ENCODE peak calls at places on chromosome 4, in seven cellular contexts. U, Z, P, N, R, M and L are unnamed samples.

GRCh38 chr4:16431871-16432270 is 205.6 kb upstream of the TAPT1 start:
- DNase-seq in R (no peak), U (no peak), Z (no peak), M (no peak), N (no peak), P (no peak), L (no peak)

GRCh38 chr4:184978211-184978610 is 40.1 kb upstream of the HELT start:
- DNase-seq in P (no peak), R (no peak), Z (no peak), M (no peak), U (no peak), N (no peak), L (no peak)

GRCh38 chr4:153426207-153426886 is 39.8 kb upstream of the TMEM131L start:
- DNase-seq in R (no peak), P (peak), N (no peak), M (no peak), Z (no peak), U (no peak), L (no peak)

GRCh38 chr4:140330311-140330900 is 43.0 kb upstream of the SCOC start:
- DNase-seq in U (no peak), N (peak), P (peak), Z (no peak), M (no peak), R (peak), L (peak)

GRCh38 chr4:13540446-13541175 is 3.7 kb downstream of the NKX3-2 start:
- DNase-seq in P (no peak), M (no peak), U (no peak), Z (peak), R (no peak), N (no peak), L (no peak)

GRCh38 chr4:2714918-2715317 is 41.2 kb downstream of the TNIP2 start:
- DNase-seq in R (no peak), P (no peak), U (no peak), N (no peak), Z (no peak), M (no peak), L (no peak)

GRCh38 chr4:88107406-88108107 is 50.9 kb downstream of the ABCG2 start:
- DNase-seq in N (no peak), P (peak), U (no peak), M (no peak), Z (no peak), R (no peak), L (peak)

GRCh38 chr4:86543560-86544312 is 50.4 kb upstream of the PTPN13 start:
- DNase-seq in P (no peak), M (no peak), R (peak), Z (no peak), U (peak), N (peak), L (no peak)

GRCh38 chr4:169080970-169081369 is 70.9 kb upstream of the CBR4 start:
- DNase-seq in N (no peak), R (peak), M (no peak), Z (no peak), U (no peak), P (peak), L (no peak)

GRCh38 chr4:103719320-103720204 is at the start of gene TACR3:
- DNase-seq in R (no peak), P (no peak), M (no peak), N (peak), Z (peak), U (peak), L (peak)

GRCh38 chr4:143360838-143361237 is 24.2 kb downstream of the GAB1 start:
- DNase-seq in U (no peak), R (no peak), N (no peak), Z (no peak), M (no peak), P (no peak), L (no peak)

GRCh38 chr4:15930314-15930713 is 8.2 kb downstream of the FGFBP1 start:
- DNase-seq in Z (no peak), M (no peak), P (no peak), R (no peak), U (no peak), N (no peak), L (peak)

GRCh38 chr4:11720292-11720691 is 291.6 kb upstream of the HS3ST1 start:
- DNase-seq in P (peak), R (peak), U (no peak), M (no peak), Z (no peak), N (peak), L (peak)

GRCh38 chr4:1009647-1010521 is 1.5 kb upstream of the FGFRL1 start:
- DNase-seq in M (no peak), U (no peak), P (peak), R (peak), Z (peak), N (peak), L (no peak)

GRCh38 chr4:151659631-151660030 is 101.2 kb downstream of the GATB start:
- DNase-seq in U (no peak), N (no peak), P (no peak), M (no peak), R (peak), Z (no peak), L (no peak)

GRCh38 chr4:38071801-38072567 is 111.8 kb downstream of the PTTG2 start:
- DNase-seq in N (no peak), R (peak), Z (no peak), M (no peak), P (peak), U (no peak), L (peak)

GRCh38 chr4:13553081-13553480 is 8.8 kb upstream of the NKX3-2 start:
- DNase-seq in U (no peak), R (no peak), M (no peak), Z (no peak), N (no peak), P (no peak), L (no peak)

GRCh38 chr4:2702361-2702760 is 53.8 kb downstream of the TNIP2 start:
- DNase-seq in P (no peak), R (no peak), M (no peak), N (no peak), Z (no peak), U (no peak), L (no peak)

GRCh38 chr4:105280338-105280809 is 133.7 kb downstream of the TET2 start:
- DNase-seq in U (no peak), P (peak), Z (no peak), M (no peak), N (no peak), R (peak), L (no peak)

GRCh38 chr4:87382931-87383330 is 8.1 kb downstream of the HSD17B11 start:
- DNase-seq in M (no peak), R (no peak), P (no peak), Z (no peak), N (no peak), U (no peak), L (no peak)

GRCh38 chr4:6641164-6641970 is 882 bp downstream of the MRFAP1 start:
- DNase-seq in R (peak), U (no peak), M (no peak), N (peak), Z (no peak), P (peak), L (peak)

GRCh38 chr4:15238720-15239119 is 189.1 kb upstream of the C1QTNF7 start:
- DNase-seq in N (peak), P (peak), R (peak), Z (peak), U (peak), M (no peak), L (peak)

GRCh38 chr4:152308925-152309324 is 227.0 kb downstream of the FBXW7 start:
- DNase-seq in R (no peak), U (no peak), N (no peak), P (no peak), M (no peak), Z (no peak), L (no peak)

GRCh38 chr4:102511830-102512605 is 10.9 kb downstream of the NFKB1 start:
- DNase-seq in M (no peak), R (no peak), N (no peak), U (no peak), P (no peak), Z (no peak), L (peak)

GRCh38 chr4:120691536-120691935 is 231.0 kb downstream of the PRDM5 start:
- DNase-seq in M (no peak), N (no peak), U (no peak), R (no peak), P (peak), Z (no peak), L (no peak)

GRCh38 chr4:110586137-110586850 is 36.6 kb downstream of the PITX2 start:
- DNase-seq in M (no peak), Z (no peak), N (peak), P (peak), U (no peak), R (peak), L (peak)

GRCh38 chr4:110033994-110034393 is 121.3 kb downstream of the EGF start:
- DNase-seq in R (no peak), N (no peak), U (no peak), Z (no peak), P (no peak), M (no peak), L (no peak)

GRCh38 chr4:118751634-118752293 is 66.6 kb downstream of the METTL14 start:
- DNase-seq in U (no peak), P (peak), Z (no peak), M (no peak), R (no peak), N (no peak), L (peak)

GRCh38 chr4:118076958-118077766 is 42.9 kb downstream of the NDST3 start:
- DNase-seq in P (peak), R (peak), Z (peak), U (no peak), M (no peak), N (peak), L (peak)

GRCh38 chr4:103994059-103994458 is 274.3 kb upstream of the TACR3 start:
- DNase-seq in R (peak), N (peak), P (no peak), M (no peak), U (no peak), Z (no peak), L (peak)

GRCh38 chr4:170015285-170015684 is 10.9 kb downstream of the MFAP3L start:
- DNase-seq in U (no peak), R (no peak), M (no peak), Z (no peak), N (no peak), P (no peak), L (no peak)

GRCh38 chr4:63232058-63232457 is 1177.2 kb downstream of the TECRL start:
- DNase-seq in P (no peak), M (no peak), U (no peak), R (no peak), Z (no peak), N (no peak), L (no peak)

GRCh38 chr4:186192068-186192751 is 843 bp downstream of the CYP4V2 start:
- DNase-seq in R (peak), N (peak), P (peak), Z (peak), U (peak), M (no peak), L (peak)

GRCh38 chr4:173242466-173243250 is 74.0 kb downstream of the GALNT7 start:
- DNase-seq in P (no peak), R (no peak), N (no peak), Z (no peak), U (no peak), M (no peak), L (no peak)

GRCh38 chr4:625631-626031 is 258 bp downstream of the PDE6B start:
- DNase-seq in Z (no peak), M (no peak), P (no peak), U (no peak), N (no peak), R (no peak), L (no peak)

GRCh38 chr4:55032179-55032578 is 93.2 kb downstream of the KDR start:
- DNase-seq in M (no peak), Z (no peak), U (no peak), P (no peak), R (no peak), N (no peak), L (no peak)

DNA sequence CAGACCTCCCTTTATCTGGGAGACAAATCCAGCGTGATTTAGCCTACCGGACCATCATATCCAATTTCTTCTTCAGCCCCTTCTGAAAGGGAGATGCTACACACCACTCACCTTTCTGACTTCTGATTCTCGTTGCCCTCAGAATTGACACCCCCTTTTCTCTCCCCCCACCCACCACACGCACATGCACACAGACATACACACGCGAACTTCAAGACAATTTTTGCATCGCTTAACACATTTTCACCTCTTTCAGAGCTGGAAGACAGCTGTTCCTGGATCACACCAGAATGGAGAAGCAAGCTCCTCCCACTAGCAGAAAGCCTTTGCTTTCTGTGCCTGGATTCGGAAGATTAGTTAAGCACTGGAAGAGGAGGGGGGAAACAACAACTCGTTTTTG is 1.0 kb upstream of the SNCA start:
- DNase-seq in M (no peak), Z (no peak), U (no peak), N (peak), P (no peak), R (peak), L (no peak)
- H2BK5ac ChIP-seq in M (peak), Z (no peak), U (no peak), N (no peak), P (no peak), R (no peak), L (no peak)

GRCh38 chr4:18388029-18388428 is 366.5 kb upstream of the LCORL start:
- DNase-seq in P (no peak), N (peak), U (no peak), R (no peak), M (no peak), Z (no peak), L (no peak)
- H4K8ac ChIP-seq in P (no peak), N (no peak), U (no peak), R (no peak), M (no peak), Z (no peak), L (no peak)

GRCh38 chr4:75251547-75251946 is 262.7 kb downstream of the RCHY1 start:
- DNase-seq in U (no peak), R (no peak), M (no peak), N (no peak), P (no peak), Z (no peak), L (no peak)

GRCh38 chr4:75248770-75249467 is 265.3 kb downstream of the RCHY1 start:
- DNase-seq in M (no peak), P (no peak), U (no peak), R (peak), Z (no peak), N (peak), L (peak)

GRCh38 chr4:75249739-75250138 is 264.5 kb downstream of the RCHY1 start:
- DNase-seq in M (no peak), N (no peak), U (no peak), P (no peak), R (no peak), Z (no peak), L (no peak)

GRCh38 chr4:75255261-75255660 is 258.9 kb downstream of the RCHY1 start:
- DNase-seq in M (no peak), N (no peak), P (no peak), U (no peak), R (no peak), Z (no peak), L (no peak)

DNA sequence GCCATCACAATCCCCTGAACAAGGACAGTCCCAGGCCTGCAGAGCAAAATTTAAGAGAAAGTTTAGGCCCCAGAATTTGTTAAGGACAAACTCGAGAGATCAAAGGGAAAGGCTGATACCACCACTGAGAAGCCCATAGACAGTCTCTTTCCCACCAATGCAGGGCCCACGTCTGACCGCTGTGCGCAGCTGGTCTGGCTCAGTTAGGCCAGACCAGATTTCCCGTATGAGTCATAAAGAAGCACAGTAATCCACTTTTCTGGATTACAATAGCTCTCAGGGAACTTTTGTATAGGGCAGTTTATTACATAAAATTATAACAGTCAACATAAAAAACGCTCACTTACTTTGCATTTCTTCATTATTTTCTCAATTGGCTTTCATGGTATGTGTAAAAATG is 259.5 kb downstream of the RCHY1 start:
- DNase-seq in M (no peak), P (no peak), R (peak), U (no peak), N (no peak), Z (no peak), L (peak)
- H2BK5ac ChIP-seq in M (no peak), P (no peak), R (no peak), U (no peak), N (no peak), Z (no peak), L (no peak)

GRCh38 chr4:122232633-122233032 is 80.5 kb downstream of the BLTP1 start:
- DNase-seq in R (no peak), P (no peak), M (no peak), N (no peak), Z (no peak), U (no peak), L (no peak)
- H4K8ac ChIP-seq in R (peak), P (no peak), M (no peak), N (no peak), Z (no peak), U (no peak), L (no peak)

GRCh38 chr4:8321220-8321619 is 51.7 kb downstream of the HTRA3 start:
- DNase-seq in U (no peak), Z (no peak), P (no peak), R (no peak), N (no peak), M (no peak), L (no peak)

GRCh38 chr4:8325284-8325973 is 55.9 kb downstream of the HTRA3 start:
- DNase-seq in N (no peak), P (no peak), R (no peak), M (no peak), Z (peak), U (no peak), L (no peak)

GRCh38 chr4:8324640-8325239 is 55.2 kb downstream of the HTRA3 start:
- DNase-seq in M (no peak), U (no peak), Z (no peak), N (no peak), R (no peak), P (peak), L (no peak)

GRCh38 chr4:8323947-8324555 is 54.5 kb downstream of the HTRA3 start:
- DNase-seq in P (peak), M (no peak), U (no peak), N (no peak), Z (peak), R (no peak), L (no peak)

DNA sequence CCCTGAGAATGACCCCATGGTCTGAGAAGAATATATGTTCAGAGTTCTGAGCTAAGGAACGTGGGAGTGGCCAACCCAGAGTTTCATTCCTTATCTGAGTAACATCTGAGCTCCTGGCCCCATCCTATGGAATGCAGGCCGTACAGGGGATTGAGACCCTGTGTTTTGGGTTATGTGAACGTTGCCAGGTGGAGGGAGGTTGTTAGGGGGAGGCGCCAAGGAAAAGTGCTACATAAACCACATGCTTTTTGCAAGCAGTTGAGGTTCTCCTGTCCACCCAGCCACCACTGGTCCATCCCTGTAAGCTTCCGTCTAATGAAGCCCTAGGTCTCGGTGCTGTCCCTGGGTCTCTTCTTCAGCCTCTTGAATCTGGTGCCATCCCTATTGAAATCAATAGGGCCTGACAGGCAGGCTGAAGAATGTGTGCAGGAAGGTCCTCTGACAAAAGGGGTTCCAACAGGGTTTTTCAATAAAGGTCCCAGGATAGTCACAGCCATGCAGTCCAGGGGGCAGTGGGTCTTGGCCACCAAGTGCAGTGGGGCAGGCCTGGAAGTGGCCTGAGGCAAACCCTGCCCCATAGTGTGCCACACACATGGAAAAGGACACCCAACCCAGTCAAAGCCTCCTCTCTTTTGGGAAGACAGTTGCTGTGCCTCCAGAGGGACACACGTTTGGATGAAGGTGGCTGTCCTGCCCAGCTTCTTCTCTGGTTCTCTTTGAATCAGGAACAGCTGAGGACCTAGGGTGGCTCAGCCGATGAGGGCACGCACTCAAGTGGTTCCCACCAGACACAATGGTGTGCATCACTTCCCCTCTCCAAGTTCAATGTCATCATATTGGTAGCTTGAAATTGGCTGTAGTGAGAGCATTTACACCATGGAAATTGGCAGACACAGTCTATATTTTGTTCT is 53.5 kb downstream of the HTRA3 start:
- DNase-seq in M (no peak), Z (peak), R (no peak), U (no peak), N (peak), P (no peak), L (no peak)
- H2BK5ac ChIP-seq in M (no peak), Z (no peak), R (no peak), U (no peak), N (no peak), P (no peak), L (no peak)

GRCh38 chr4:61837395-61837794 is 637.3 kb downstream of the ADGRL3 start:
- DNase-seq in Z (no peak), R (no peak), U (no peak), M (no peak), P (no peak), N (no peak), L (no peak)
- H4K8ac ChIP-seq in Z (no peak), R (no peak), U (no peak), M (no peak), P (no peak), N (no peak), L (no peak)